ENCODE peak calls at places on chromosomes 4 and X, in four cellular contexts. One of them, this sample, is unnamed.

GRCh38 chrX:118976599-118977340 is 2.4 kb downstream of the LONRF3 start:
- DNase-seq in ascending aorta: no peak
- DNase-seq in LoVo: peak
- DNase-seq in GM10248: no peak
- DNase-seq in this sample: no peak

GRCh38 chr4:144799486-144799885 is 153.5 kb downstream of the HHIP start:
- DNase-seq in ascending aorta: no peak
- DNase-seq in LoVo: no peak
- DNase-seq in GM10248: no peak
- DNase-seq in this sample: no peak

GRCh38 chrX:47562615-47563243 is 1.7 kb downstream of the ARAF start:
- DNase-seq in LoVo: no peak
- DNase-seq in ascending aorta: no peak
- DNase-seq in GM10248: peak
- DNase-seq in this sample: no peak

GRCh38 chr4:169756971-169757574 is 671 bp downstream of the HPF1 start:
- DNase-seq in ascending aorta: no peak
- DNase-seq in LoVo: no peak
- DNase-seq in GM10248: no peak
- DNase-seq in this sample: no peak

GRCh38 chr4:8610858-8611610 is 18.5 kb downstream of the CPZ start:
- DNase-seq in LoVo: no peak
- DNase-seq in GM10248: no peak
- DNase-seq in ascending aorta: no peak
- DNase-seq in this sample: no peak

GRCh38 chrX:13112499-13112898 is 68.1 kb upstream of the FAM9C start:
- DNase-seq in ascending aorta: no peak
- DNase-seq in GM10248: no peak
- DNase-seq in LoVo: no peak
- DNase-seq in this sample: no peak

GRCh38 chrX:105458846-105459245 is 238.4 kb upstream of the TEX13A start:
- DNase-seq in ascending aorta: no peak
- DNase-seq in LoVo: no peak
- DNase-seq in GM10248: no peak
- DNase-seq in this sample: no peak

GRCh38 chrX:46326161-46326560 is 219.1 kb downstream of the ZNF674 start:
- DNase-seq in LoVo: no peak
- DNase-seq in ascending aorta: no peak
- DNase-seq in GM10248: no peak
- DNase-seq in this sample: no peak

This sample was measured in GOT3.